ENCODE peak calls at places on chromosomes 3 and 15, in ten cellular contexts. Z is fibroblast of lung; M is mesenteric fat pad; L is fibroblast of mammary gland; X is stimulated activated CD4-positive, alpha-beta T cell treated with anti-CD3 and anti-CD28 coated beads, Interleukin-2, amount 100 ng/mL, for 48 hours; Y is astrocyte; G is EL; N is A172; U is heart right ventricle; Q is activated T-cell treated with anti-CD3 and anti-CD28 coated beads, Interleukin-2, amount 50 U/mL, for 4 hours. H is an unnamed sample.

GRCh38 chr3:152331018-152331541 is 62.4 kb downstream of the MBNL1 start:
- DNase-seq in G (peak; percentile 88), N (peak; percentile 87), Q (no peak), Z (peak; percentile 85), Y (peak; percentile 92), X (no peak), L (peak; percentile 90), M (no peak), U (no peak), H (peak; percentile 88)

GRCh38 chr3:56980798-56981390 is 79.6 kb upstream of the SPATA12 start:
- DNase-seq in M (no peak), Y (peak; percentile 99), Z (peak; percentile 99), N (peak; percentile 97), Q (peak; percentile 35), U (no peak), L (peak; percentile 100), X (peak; percentile 54), G (peak; percentile 96), H (peak; percentile 95)

GRCh38 chr3:143170676-143171075 is 51.1 kb downstream of the CHST2 start:
- DNase-seq in L (peak; percentile 56), Y (peak; percentile 55), U (no peak), X (no peak), G (peak; percentile 17), N (no peak), Q (no peak), M (no peak), Z (peak; percentile 56), H (peak; percentile 49)

GRCh38 chr3:128487813-128488635 is 5.0 kb downstream of the GATA2 start:
- DNase-seq in G (peak; percentile 95), L (peak; percentile 65), Q (no peak), M (peak; percentile 96), U (peak; percentile 90), N (peak; percentile 75), Z (peak; percentile 64), X (no peak), Y (peak; percentile 82), H (peak; percentile 66)

GRCh38 chr15:45307230-45307924 is 55.3 kb downstream of the SLC28A2 start:
- DNase-seq in U (no peak), Z (peak; percentile 56), L (peak; percentile 69), X (no peak), G (peak; percentile 60), Y (peak; percentile 65), N (peak; percentile 42), Q (no peak), M (no peak), H (peak; percentile 59)

GRCh38 chr15:100849021-100849831 is 30.4 kb upstream of the ALDH1A3 start:
- DNase-seq in Q (peak; percentile 38), G (peak; percentile 57), L (peak; percentile 63), U (peak; percentile 34), N (no peak), Y (peak; percentile 46), Z (peak; percentile 35), M (no peak), X (peak; percentile 44), H (peak; percentile 20)

GRCh38 chr3:163261056-163261455 is 1764.4 kb downstream of the OTOL1 start:
- DNase-seq in Q (no peak), Z (no peak), G (no peak), X (no peak), N (no peak), M (no peak), L (peak; percentile 60), U (no peak), Y (no peak), H (no peak)

GRCh38 chr15:82810863-82811421 is 1.5 kb downstream of the WHAMM start:
- DNase-seq in M (no peak), Z (no peak), U (no peak), N (no peak), Q (peak; percentile 28), G (no peak), Y (peak; percentile 5), L (no peak), X (no peak), H (no peak)

GRCh38 chr3:13069495-13069894 is 3.7 kb downstream of the IQSEC1 start:
- DNase-seq in Z (no peak), N (no peak), U (no peak), X (peak; percentile 10), Q (no peak), Y (no peak), G (no peak), L (no peak), M (no peak), H (no peak)